ENCODE peak calls at places on chromosomes 11 and 22, in five cellular contexts. One of them, this sample, is unnamed.

GRCh38 chr22:19546680-19547079 is 22.5 kb upstream of the CLDN5 start:
- DNase-seq in tibial nerve: no peak
- DNase-seq in CD8-positive, alpha-beta memory T cell: no peak
- DNase-seq in pancreas: no peak
- DNase-seq in body of pancreas: no peak
- DNase-seq in this sample: no peak

GRCh38 chr22:19962909-19963806 is 21.5 kb upstream of the TXNRD2 start:
- DNase-seq in tibial nerve: no peak
- DNase-seq in CD8-positive, alpha-beta memory T cell: no peak
- DNase-seq in pancreas: peak; percentile 94
- DNase-seq in body of pancreas: peak; percentile 95
- DNase-seq in this sample: peak; percentile 93

GRCh38 chr22:30287626-30288413 is 1.5 kb downstream of the CASTOR1 start:
- DNase-seq in tibial nerve: peak; percentile 92
- DNase-seq in CD8-positive, alpha-beta memory T cell: peak; percentile 78
- DNase-seq in pancreas: peak; percentile 86
- DNase-seq in body of pancreas: peak; percentile 88
- DNase-seq in this sample: peak; percentile 84

GRCh38 chr22:19178065-19178658 is 374 bp downstream of the SLC25A1 start:
- DNase-seq in tibial nerve: no peak
- DNase-seq in CD8-positive, alpha-beta memory T cell: peak; percentile 67
- DNase-seq in pancreas: peak; percentile 75
- DNase-seq in body of pancreas: peak; percentile 69
- DNase-seq in this sample: no peak

GRCh38 chr11:129933866-129934265 is 38.5 kb upstream of the NFRKB start:
- DNase-seq in tibial nerve: no peak
- DNase-seq in CD8-positive, alpha-beta memory T cell: no peak
- DNase-seq in pancreas: no peak
- DNase-seq in body of pancreas: no peak
- DNase-seq in this sample: no peak

GRCh38 chr11:120941000-120941399 is 82.9 kb upstream of the TBCEL start:
- DNase-seq in tibial nerve: no peak
- DNase-seq in CD8-positive, alpha-beta memory T cell: no peak
- DNase-seq in pancreas: no peak
- DNase-seq in body of pancreas: no peak
- DNase-seq in this sample: no peak

GRCh38 chr11:131980878-131981668 is 610.7 kb downstream of the NTM start:
- DNase-seq in tibial nerve: no peak
- DNase-seq in CD8-positive, alpha-beta memory T cell: no peak
- DNase-seq in pancreas: no peak
- DNase-seq in body of pancreas: no peak
- DNase-seq in this sample: no peak

GRCh38 chr11:7299393-7299792 is 47.7 kb downstream of the SYT9 start:
- DNase-seq in tibial nerve: no peak
- DNase-seq in CD8-positive, alpha-beta memory T cell: no peak
- DNase-seq in pancreas: no peak
- DNase-seq in body of pancreas: no peak
- DNase-seq in this sample: no peak

GRCh38 chr11:119791701-119792151 is 62.7 kb upstream of the NECTIN1 start:
- DNase-seq in tibial nerve: no peak
- DNase-seq in CD8-positive, alpha-beta memory T cell: no peak
- DNase-seq in pancreas: no peak
- DNase-seq in body of pancreas: no peak
- DNase-seq in this sample: no peak

GRCh38 chr22:47797546-47797945 is 1035.1 kb downstream of the TBC1D22A start:
- DNase-seq in tibial nerve: no peak
- DNase-seq in CD8-positive, alpha-beta memory T cell: no peak
- DNase-seq in pancreas: no peak
- DNase-seq in body of pancreas: no peak
- DNase-seq in this sample: no peak

GRCh38 chr11:30015725-30016449 is 943 bp downstream of the KCNA4 start:
- DNase-seq in tibial nerve: no peak
- DNase-seq in CD8-positive, alpha-beta memory T cell: no peak
- DNase-seq in pancreas: no peak
- DNase-seq in body of pancreas: no peak
- DNase-seq in this sample: no peak

GRCh38 chr22:27195104-27195503 is 537.7 kb downstream of the MIAT start:
- DNase-seq in tibial nerve: no peak
- DNase-seq in CD8-positive, alpha-beta memory T cell: no peak
- DNase-seq in pancreas: no peak
- DNase-seq in body of pancreas: no peak
- DNase-seq in this sample: no peak

GRCh38 chr11:92045325-92045724 is 179.3 kb upstream of the FAT3 start:
- DNase-seq in tibial nerve: no peak
- DNase-seq in CD8-positive, alpha-beta memory T cell: no peak
- DNase-seq in pancreas: no peak
- DNase-seq in body of pancreas: no peak
- DNase-seq in this sample: no peak

GRCh38 chr11:84812351-84813083 is 814.6 kb downstream of the DLG2 start:
- DNase-seq in tibial nerve: no peak
- DNase-seq in CD8-positive, alpha-beta memory T cell: no peak
- DNase-seq in pancreas: no peak
- DNase-seq in body of pancreas: no peak
- DNase-seq in this sample: no peak

GRCh38 chr11:1295086-1295485 is 14.3 kb downstream of the TOLLIP start:
- DNase-seq in tibial nerve: no peak
- DNase-seq in CD8-positive, alpha-beta memory T cell: no peak
- DNase-seq in pancreas: peak; percentile 38
- DNase-seq in body of pancreas: peak; percentile 3
- DNase-seq in this sample: no peak

GRCh38 chr11:120522021-120522420 is 10.5 kb downstream of the GRIK4 start:
- DNase-seq in tibial nerve: no peak
- DNase-seq in CD8-positive, alpha-beta memory T cell: no peak
- DNase-seq in pancreas: no peak
- DNase-seq in body of pancreas: no peak
- DNase-seq in this sample: no peak

GRCh38 chr11:116929393-116930090 is 92.1 kb upstream of the APOA1 start:
- DNase-seq in tibial nerve: no peak
- DNase-seq in CD8-positive, alpha-beta memory T cell: no peak
- DNase-seq in pancreas: no peak
- DNase-seq in body of pancreas: no peak
- DNase-seq in this sample: no peak

GRCh38 chr22:43110444-43110926 is at the start of gene BIK:
- DNase-seq in tibial nerve: peak; percentile 17
- DNase-seq in CD8-positive, alpha-beta memory T cell: peak; percentile 34
- DNase-seq in pancreas: peak; percentile 66
- DNase-seq in body of pancreas: peak; percentile 72
- DNase-seq in this sample: peak; percentile 68

GRCh38 chr22:49140921-49141680 is 686.6 kb downstream of the BRD1 start:
- DNase-seq in tibial nerve: no peak
- DNase-seq in CD8-positive, alpha-beta memory T cell: no peak
- DNase-seq in pancreas: no peak
- DNase-seq in body of pancreas: no peak
- DNase-seq in this sample: no peak

GRCh38 chr11:134576721-134577171 is 164.7 kb upstream of the B3GAT1 start:
- DNase-seq in tibial nerve: no peak
- DNase-seq in CD8-positive, alpha-beta memory T cell: no peak
- DNase-seq in pancreas: no peak
- DNase-seq in body of pancreas: no peak
- DNase-seq in this sample: no peak

GRCh38 chr22:40243891-40244290 is 66.2 kb downstream of the TNRC6B start:
- DNase-seq in tibial nerve: no peak
- DNase-seq in CD8-positive, alpha-beta memory T cell: no peak
- DNase-seq in pancreas: no peak
- DNase-seq in body of pancreas: no peak
- DNase-seq in this sample: no peak

GRCh38 chr11:15379483-15379882 is 264.8 kb downstream of the INSC start:
- DNase-seq in tibial nerve: no peak
- DNase-seq in CD8-positive, alpha-beta memory T cell: no peak
- DNase-seq in pancreas: no peak
- DNase-seq in body of pancreas: no peak
- DNase-seq in this sample: no peak

GRCh38 chr11:110367571-110367970 is 62.2 kb upstream of the FDX1 start:
- DNase-seq in tibial nerve: no peak
- DNase-seq in CD8-positive, alpha-beta memory T cell: no peak
- DNase-seq in pancreas: no peak
- DNase-seq in body of pancreas: no peak
- DNase-seq in this sample: no peak

GRCh38 chr11:124108158-124108557 is 7.1 kb upstream of the VWA5A start:
- DNase-seq in tibial nerve: no peak
- DNase-seq in CD8-positive, alpha-beta memory T cell: no peak
- DNase-seq in pancreas: no peak
- DNase-seq in body of pancreas: peak; percentile 42
- DNase-seq in this sample: no peak

GRCh38 chr22:19803736-19804267 is 43.2 kb downstream of the TBX1 start:
- DNase-seq in tibial nerve: no peak
- DNase-seq in CD8-positive, alpha-beta memory T cell: no peak
- DNase-seq in pancreas: no peak
- DNase-seq in body of pancreas: no peak
- DNase-seq in this sample: no peak

GRCh38 chr22:25510926-25511325 is 53.5 kb upstream of the GRK3 start:
- DNase-seq in tibial nerve: no peak
- DNase-seq in CD8-positive, alpha-beta memory T cell: no peak
- DNase-seq in pancreas: no peak
- DNase-seq in body of pancreas: no peak
- DNase-seq in this sample: no peak

GRCh38 chr22:25508161-25508560 is 56.3 kb upstream of the GRK3 start:
- DNase-seq in tibial nerve: no peak
- DNase-seq in CD8-positive, alpha-beta memory T cell: no peak
- DNase-seq in pancreas: no peak
- DNase-seq in body of pancreas: no peak
- DNase-seq in this sample: no peak

GRCh38 chr22:25511725-25512124 is 52.8 kb upstream of the GRK3 start:
- DNase-seq in tibial nerve: no peak
- DNase-seq in CD8-positive, alpha-beta memory T cell: no peak
- DNase-seq in pancreas: no peak
- DNase-seq in body of pancreas: no peak
- DNase-seq in this sample: no peak

GRCh38 chr22:25508761-25509321 is 55.6 kb upstream of the GRK3 start:
- DNase-seq in tibial nerve: no peak
- DNase-seq in CD8-positive, alpha-beta memory T cell: no peak
- DNase-seq in pancreas: no peak
- DNase-seq in body of pancreas: no peak
- DNase-seq in this sample: no peak

GRCh38 chr22:25509391-25509791 is 55.1 kb upstream of the GRK3 start:
- DNase-seq in tibial nerve: no peak
- DNase-seq in CD8-positive, alpha-beta memory T cell: no peak
- DNase-seq in pancreas: no peak
- DNase-seq in body of pancreas: peak; percentile 43
- DNase-seq in this sample: no peak
- H3K27ac ChIP-seq in tibial nerve: no peak overlapping the region
- H3K27ac ChIP-seq in CD8-positive, alpha-beta memory T cell: no peak overlapping the region
- H3K27ac ChIP-seq in pancreas: no peak overlapping the region
- H3K27ac ChIP-seq in body of pancreas: no peak overlapping the region
- H3K27ac ChIP-seq in this sample: no peak overlapping the region

DNA sequence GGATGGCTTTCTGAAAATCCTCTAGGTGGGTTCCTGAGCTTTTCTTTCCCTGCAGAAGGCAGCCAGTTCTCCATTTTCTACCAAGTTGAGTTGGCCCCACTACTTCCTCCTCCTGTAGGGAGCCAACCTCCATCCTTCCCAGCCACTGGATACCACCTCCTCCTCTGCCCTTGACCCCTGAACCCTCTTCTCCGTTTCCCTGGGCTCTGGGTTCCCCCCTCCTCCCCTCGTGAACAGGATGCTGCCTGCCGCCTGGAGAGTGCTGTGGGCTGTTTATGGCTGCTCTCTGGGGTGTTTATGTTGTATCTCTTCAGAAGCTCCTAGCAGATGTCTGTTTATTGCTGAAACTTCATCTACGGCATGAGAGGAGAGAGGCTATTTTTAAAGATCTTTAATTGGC is 8.6 kb downstream of the MICAL2 start:
- DNase-seq in tibial nerve: no peak
- DNase-seq in CD8-positive, alpha-beta memory T cell: no peak
- DNase-seq in pancreas: no peak
- DNase-seq in body of pancreas: no peak
- DNase-seq in this sample: no peak
- H3K4me1 ChIP-seq in tibial nerve: peaks cover 16% of the 10 kb centered on the region
- H3K4me1 ChIP-seq in CD8-positive, alpha-beta memory T cell: peaks cover 2% of the 10 kb centered on the region
- H3K4me1 ChIP-seq in pancreas: peaks cover 4% of the 10 kb centered on the region
- H3K4me1 ChIP-seq in body of pancreas: peaks cover 10% of the 10 kb centered on the region
- H3K4me1 ChIP-seq in this sample: no peaks in the 10 kb centered on the region

GRCh38 chr11:47183031-47183856 is 3.0 kb downstream of the PACSIN3 start:
- DNase-seq in tibial nerve: no peak
- DNase-seq in CD8-positive, alpha-beta memory T cell: no peak
- DNase-seq in pancreas: no peak
- DNase-seq in body of pancreas: no peak
- DNase-seq in this sample: no peak

GRCh38 chr11:47183969-47184368 is 2.3 kb downstream of the PACSIN3 start:
- DNase-seq in tibial nerve: no peak
- DNase-seq in CD8-positive, alpha-beta memory T cell: no peak
- DNase-seq in pancreas: no peak
- DNase-seq in body of pancreas: no peak
- DNase-seq in this sample: no peak

GRCh38 chr11:47186076-47186936 is at the start of gene PACSIN3:
- DNase-seq in tibial nerve: no peak
- DNase-seq in CD8-positive, alpha-beta memory T cell: peak; percentile 45
- DNase-seq in pancreas: peak; percentile 79
- DNase-seq in body of pancreas: peak; percentile 75
- DNase-seq in this sample: no peak

GRCh38 chr11:47185305-47186075 is 744 bp downstream of the PACSIN3 start:
- DNase-seq in tibial nerve: peak; percentile 24
- DNase-seq in CD8-positive, alpha-beta memory T cell: no peak
- DNase-seq in pancreas: peak; percentile 71
- DNase-seq in body of pancreas: peak; percentile 76
- DNase-seq in this sample: peak; percentile 69

GRCh38 chr11:47184711-47185304 is 1.4 kb downstream of the PACSIN3 start:
- DNase-seq in tibial nerve: no peak
- DNase-seq in CD8-positive, alpha-beta memory T cell: no peak
- DNase-seq in pancreas: peak; percentile 65
- DNase-seq in body of pancreas: peak; percentile 80
- DNase-seq in this sample: no peak
- H3K4me3 ChIP-seq in tibial nerve: peak overlapping the region; percentile 47
- H3K4me3 ChIP-seq in CD8-positive, alpha-beta memory T cell: no peak overlapping the region
- H3K4me3 ChIP-seq in pancreas: peak overlapping the region; percentile 69
- H3K4me3 ChIP-seq in body of pancreas: peak overlapping the region; percentile 63
- H3K4me3 ChIP-seq in this sample: peak overlapping the region; percentile 91

GRCh38 chr11:44946268-44946667 is 4.4 kb downstream of the TP53I11 start:
- DNase-seq in tibial nerve: peak; percentile 57
- DNase-seq in CD8-positive, alpha-beta memory T cell: no peak
- DNase-seq in pancreas: no peak
- DNase-seq in body of pancreas: peak; percentile 46
- DNase-seq in this sample: no peak

GRCh38 chr11:44944853-44945235 is 5.8 kb downstream of the TP53I11 start:
- DNase-seq in tibial nerve: no peak
- DNase-seq in CD8-positive, alpha-beta memory T cell: no peak
- DNase-seq in pancreas: no peak
- DNase-seq in body of pancreas: no peak
- DNase-seq in this sample: no peak

GRCh38 chr11:44945639-44946038 is 5.0 kb downstream of the TP53I11 start:
- DNase-seq in tibial nerve: no peak
- DNase-seq in CD8-positive, alpha-beta memory T cell: no peak
- DNase-seq in pancreas: no peak
- DNase-seq in body of pancreas: peak; percentile 34
- DNase-seq in this sample: no peak

GRCh38 chr11:44948155-44948554 is 2.5 kb downstream of the TP53I11 start:
- DNase-seq in tibial nerve: no peak
- DNase-seq in CD8-positive, alpha-beta memory T cell: no peak
- DNase-seq in pancreas: no peak
- DNase-seq in body of pancreas: no peak
- DNase-seq in this sample: no peak

DNA sequence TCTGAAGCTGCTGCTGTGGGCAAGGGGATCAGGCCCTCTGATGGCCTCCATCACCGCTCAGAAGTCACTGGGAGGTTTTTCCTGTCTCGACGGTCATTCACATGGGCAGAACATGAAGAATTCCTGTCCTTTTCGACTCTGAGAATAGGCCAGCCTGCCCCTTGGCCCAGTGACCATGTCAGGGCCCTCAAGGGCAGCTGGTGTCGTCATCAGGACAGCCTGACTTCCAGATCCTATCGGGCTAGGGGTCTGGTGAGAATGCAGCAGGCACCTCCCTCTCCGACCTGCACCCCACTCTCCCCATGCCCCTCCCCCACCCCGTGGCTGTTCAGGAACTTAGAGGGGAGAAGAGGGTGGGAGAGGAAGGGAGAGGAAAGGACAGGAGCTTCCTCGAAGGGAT is 3.6 kb downstream of the TP53I11 start:
- DNase-seq in tibial nerve: no peak
- DNase-seq in CD8-positive, alpha-beta memory T cell: no peak
- DNase-seq in pancreas: no peak
- DNase-seq in body of pancreas: no peak
- DNase-seq in this sample: no peak
- H3K27ac ChIP-seq in tibial nerve: no peak overlapping the region
- H3K27ac ChIP-seq in CD8-positive, alpha-beta memory T cell: no peak overlapping the region
- H3K27ac ChIP-seq in pancreas: no peak overlapping the region
- H3K27ac ChIP-seq in body of pancreas: no peak overlapping the region
- H3K27ac ChIP-seq in this sample: no peak overlapping the region